ENCODE peak calls at places on chromosomes 2 and 18, in four cellular contexts. P is HCT116, D is spleen, Z is bronchial epithelial cell. W is an unnamed sample.

GRCh38 chr2:217981084-217981730 is 21.6 kb downstream of the TNS1 start:
- DNase-seq in Z (no peak), P (no peak), D (peak), W (no peak)

GRCh38 chr18:40371673-40372072 is 1583.4 kb upstream of the PIK3C3 start:
- DNase-seq in P (no peak), D (no peak), Z (peak), W (peak)

GRCh38 chr2:68371138-68371537 is 6.1 kb downstream of the PLEK start:
- DNase-seq in Z (no peak), P (no peak), D (no peak), W (no peak)

GRCh38 chr18:9130195-9130594 is 6.4 kb upstream of the ANKRD12 start:
- DNase-seq in P (no peak), Z (no peak), D (no peak), W (no peak)

GRCh38 chr2:55120634-55121359 is 70.5 kb upstream of the RTN4 start:
- DNase-seq in Z (no peak), D (no peak), P (no peak), W (peak)

GRCh38 chr2:101152195-101153076 is 1.3 kb upstream of the TBC1D8 start:
- DNase-seq in P (peak), D (peak), Z (peak), W (peak)

GRCh38 chr2:74834806-74835755 is 1.2 kb downstream of the HK2 start:
- DNase-seq in Z (peak), D (peak), P (no peak), W (peak)

GRCh38 chr2:7203056-7203467 is 285.9 kb downstream of the RNF144A start:
- DNase-seq in Z (peak), P (peak), D (no peak), W (peak)

GRCh38 chr2:221228214-221228769 is 343.8 kb downstream of the EPHA4 start:
- DNase-seq in Z (no peak), D (no peak), P (no peak), W (no peak)

GRCh38 chr2:182240862-182241371 is 185.9 kb downstream of the PDE1A start:
- DNase-seq in P (peak), D (no peak), Z (peak), W (peak)

GRCh38 chr2:11099122-11100065 is 55.9 kb upstream of the SLC66A3 start:
- DNase-seq in Z (no peak), D (peak), P (no peak), W (no peak)

GRCh38 chr2:62870966-62871365 is 165.5 kb downstream of the EHBP1 start:
- DNase-seq in Z (peak), D (no peak), P (no peak), W (no peak)

GRCh38 chr2:182165196-182165595 is 179.5 kb downstream of the PPP1R1C start:
- DNase-seq in D (no peak), Z (peak), P (no peak), W (no peak)

GRCh38 chr18:74083071-74083954 is 64.3 kb downstream of the FBXO15 start:
- DNase-seq in D (no peak), Z (no peak), P (no peak), W (no peak)

GRCh38 chr2:69933839-69934613 is 19.1 kb downstream of the MXD1 start:
- DNase-seq in P (no peak), Z (peak), D (no peak), W (peak)

GRCh38 chr2:37343537-37344434 is 644 bp upstream of the QPCT start:
- DNase-seq in D (no peak), Z (peak), P (no peak), W (peak)

GRCh38 chr2:163345795-163346573 is 389.8 kb downstream of the FIGN start:
- DNase-seq in P (peak), D (no peak), Z (peak), W (peak)
- TF ChIP-seq CTCF in P (peak), D (peak), Z (peak), W (peak)

GRCh38 chr2:71559080-71559827 is 105.9 kb downstream of the DYSF start:
- DNase-seq in P (no peak), Z (no peak), D (no peak), W (no peak)

GRCh38 chr2:71559828-71560210 is 106.5 kb downstream of the DYSF start:
- DNase-seq in P (no peak), Z (no peak), D (no peak), W (no peak)

GRCh38 chr2:71561441-71562267 is 108.3 kb downstream of the DYSF start:
- DNase-seq in Z (no peak), D (no peak), P (no peak), W (no peak)

GRCh38 chr2:71558300-71559051 is 105.1 kb downstream of the DYSF start:
- DNase-seq in D (peak), Z (no peak), P (no peak), W (no peak)

DNA sequence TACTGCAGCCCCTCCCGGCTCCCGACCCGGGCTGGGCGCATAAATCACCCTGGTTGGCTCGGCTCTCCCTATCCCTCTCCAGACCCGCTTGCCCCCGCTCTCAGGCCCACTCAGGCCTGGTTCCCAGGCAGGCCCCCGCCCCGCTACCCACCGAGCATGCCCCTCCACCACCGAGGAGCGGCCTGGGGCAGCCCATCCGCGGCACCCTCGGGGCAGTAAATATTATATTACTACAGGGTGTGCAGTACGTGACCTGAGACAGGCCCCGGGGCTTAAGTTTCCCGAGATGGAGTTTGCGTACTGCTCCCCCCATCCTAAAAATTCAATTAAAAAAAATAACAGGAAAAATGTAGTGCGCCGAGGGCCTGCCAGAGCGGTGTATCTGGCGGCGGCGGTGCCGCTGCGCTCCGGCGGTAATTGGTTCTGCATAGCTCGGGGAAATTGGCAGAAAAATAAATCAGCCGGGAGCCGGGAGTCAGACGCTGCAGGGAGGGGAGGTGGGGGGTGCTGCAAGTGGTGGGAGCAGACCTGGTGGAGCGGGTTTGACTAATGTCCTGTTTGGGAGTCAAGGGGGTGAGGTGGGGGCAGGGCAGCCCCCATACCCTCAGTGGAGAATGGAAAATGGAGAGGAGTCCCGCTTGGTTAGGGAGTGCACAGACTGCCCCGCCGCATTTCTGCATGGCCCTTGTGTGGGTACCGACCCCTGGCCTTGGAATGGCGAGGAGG is 107.1 kb downstream of the DYSF start:
- DNase-seq in Z (no peak), D (no peak), P (no peak), W (no peak)
- H3K4me3 ChIP-seq in Z (no peak), D (no peak), P (no peak), W (no peak)

GRCh38 chr2:46298522-46299351 is 1.5 kb downstream of the EPAS1 start:
- DNase-seq in P (no peak), Z (no peak), D (peak), W (peak)
- TF ChIP-seq CTCF in P (no peak), Z (no peak), D (peak), W (peak)

GRCh38 chr2:88857951-88858406 is 166.5 kb downstream of the RPIA start:
- DNase-seq in P (no peak), D (no peak), Z (no peak), W (peak)
- H3K4me3 ChIP-seq in P (no peak), D (peak), Z (no peak), W (no peak)

DNA sequence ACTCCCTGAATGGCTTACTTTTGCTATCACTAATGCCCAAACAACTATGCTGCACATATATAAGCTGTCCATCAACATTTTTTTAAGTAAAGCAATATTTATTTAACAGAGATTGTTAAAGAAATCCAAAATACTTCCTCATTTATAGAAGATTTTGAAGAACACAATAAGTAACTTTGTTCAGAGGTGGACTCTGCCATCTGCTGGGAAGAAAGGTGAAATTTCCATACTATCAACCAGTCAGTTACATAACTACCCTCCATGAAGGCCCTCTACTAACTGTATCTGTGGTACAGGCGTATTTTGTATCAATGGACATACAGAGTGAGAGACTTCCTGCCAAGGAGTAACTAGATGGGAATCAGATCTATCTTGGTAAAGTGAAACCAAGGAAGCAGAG is 106.0 kb downstream of the DTNB start:
- DNase-seq in Z (peak), D (no peak), P (peak), W (peak)
- TF ChIP-seq CTCF in Z (peak), D (peak), P (peak), W (peak)

GRCh38 chr2:65054749-65055426 is 1.3 kb upstream of the CEP68 start:
- DNase-seq in D (no peak), P (no peak), Z (no peak), W (no peak)
- H3K4me3 ChIP-seq in D (peak), P (no peak), Z (no peak), W (no peak)

DNA sequence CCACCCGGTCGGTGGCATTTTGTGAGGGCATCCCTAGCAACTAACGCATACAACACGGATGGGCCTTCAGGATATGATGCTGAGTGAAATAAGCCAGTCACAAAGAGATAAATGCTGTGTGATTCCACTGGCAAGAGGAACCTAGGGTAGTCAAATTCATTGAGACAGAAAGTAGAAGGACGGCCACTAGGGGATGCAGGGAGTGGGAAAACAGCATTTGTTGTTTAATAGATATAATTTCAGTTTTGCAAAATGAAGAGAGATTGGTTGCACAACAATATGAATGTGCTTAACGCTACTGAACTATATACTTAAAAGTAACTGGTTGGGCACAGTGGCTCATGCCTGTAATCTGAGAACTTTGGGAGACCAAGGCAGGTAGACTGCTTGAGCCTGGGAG is 112.9 kb downstream of the AFF3 start:
- DNase-seq in Z (no peak), P (no peak), D (no peak), W (no peak)
- TF ChIP-seq CTCF in Z (no peak), P (no peak), D (no peak), W (no peak)

DNA sequence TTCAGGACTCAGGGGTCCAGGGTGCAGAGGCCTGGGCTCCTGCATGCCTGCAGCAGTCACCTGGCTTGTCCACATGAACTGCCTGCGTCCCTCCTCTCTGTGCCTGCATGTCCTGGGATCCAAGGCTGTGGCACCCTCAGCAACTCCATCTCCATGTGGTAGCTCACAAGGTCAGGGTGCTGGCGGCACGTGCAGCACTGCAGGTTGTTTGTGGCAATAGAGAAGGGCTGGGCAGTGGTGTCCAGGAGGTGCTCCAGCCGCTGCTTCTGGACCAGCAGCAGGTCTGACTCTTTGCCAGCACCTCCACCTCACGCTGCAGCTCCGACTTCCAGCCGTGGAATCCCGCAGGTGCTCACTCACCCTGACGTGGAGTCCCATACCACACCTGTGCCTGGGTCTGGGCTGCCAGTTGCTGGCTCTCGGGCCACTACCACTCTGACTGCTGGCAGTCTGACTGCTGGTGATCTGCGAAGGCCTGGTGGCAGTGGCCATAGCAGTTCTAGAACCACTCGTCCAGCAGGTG is 28.8 kb upstream of the IMP4 start:
- DNase-seq in D (peak), P (no peak), Z (no peak), W (no peak)
- H3K4me3 ChIP-seq in D (no peak), P (no peak), Z (no peak), W (no peak)

GRCh38 chr2:124325667-124326425 is 300.8 kb downstream of the CNTNAP5 start:
- DNase-seq in D (no peak), P (no peak), Z (no peak), W (peak)
- TF ChIP-seq CTCF in D (no peak), P (no peak), Z (no peak), W (peak)

GRCh38 chr2:161415041-161415440 is 1.1 kb upstream of the TBR1 start:
- DNase-seq in D (no peak), P (no peak), Z (no peak), W (no peak)

GRCh38 chr2:161412346-161412745 is 3.8 kb upstream of the TBR1 start:
- DNase-seq in Z (no peak), D (no peak), P (no peak), W (no peak)

GRCh38 chr2:161414385-161415040 is 1.6 kb upstream of the TBR1 start:
- DNase-seq in D (peak), Z (no peak), P (no peak), W (no peak)

GRCh38 chr2:161415467-161416293 is 417 bp upstream of the TBR1 start:
- DNase-seq in Z (no peak), P (no peak), D (no peak), W (no peak)

DNA sequence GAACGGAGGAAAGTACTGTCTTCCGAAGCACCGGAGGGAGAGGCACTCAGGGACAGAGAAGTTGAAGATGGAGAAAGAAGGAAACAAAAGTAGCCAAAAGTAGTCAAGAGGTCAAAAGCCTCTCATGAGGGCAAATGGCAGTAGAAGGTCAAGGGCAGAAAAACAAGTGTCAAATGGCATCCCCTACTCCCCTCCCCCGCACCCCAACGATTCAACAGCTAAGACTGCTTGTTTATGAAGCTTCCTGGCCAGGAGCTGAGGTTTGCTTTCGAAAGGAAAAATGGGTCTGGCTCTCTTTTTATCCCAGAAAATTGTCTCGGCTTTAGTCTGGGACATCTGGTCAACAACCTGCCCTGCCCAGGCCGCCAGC is 2.1 kb upstream of the TBR1 start:
- DNase-seq in Z (no peak), D (no peak), P (no peak), W (no peak)
- H3K4me3 ChIP-seq in Z (peak), D (peak), P (no peak), W (peak)

W was measured in fibroblast of pulmonary artery.